ENCODE peak calls at places on chromosome 18, in ten cellular contexts. Q, Y, V, N, H, R, Z, M, L and E are unnamed samples.

GRCh38 chr18:8548186-8548585 is 61.1 kb upstream of the RAB12 start:
- DNase-seq in H (no peak), N (no peak), Q (peak), Y (no peak), V (no peak), L (no peak), Z (peak), M (no peak), R (peak), E (no peak)

GRCh38 chr18:49846718-49847470 is 33.6 kb upstream of the ACAA2 start:
- DNase-seq in N (no peak), H (no peak), Z (no peak), L (no peak), Q (no peak), V (no peak), Y (no peak), M (no peak), R (no peak), E (no peak)

GRCh38 chr18:69172046-69172445 is 228.6 kb upstream of the DOK6 start:
- DNase-seq in Y (no peak), N (no peak), Z (no peak), R (peak), L (no peak), V (no peak), Q (no peak), H (no peak), M (no peak), E (no peak)

GRCh38 chr18:60350150-60350549 is 22.4 kb downstream of the MC4R start:
- DNase-seq in N (no peak), M (no peak), Q (no peak), Z (no peak), L (no peak), Y (no peak), R (no peak), H (no peak), V (no peak), E (no peak)

GRCh38 chr18:26175481-26175880 is 41.8 kb downstream of the PSMA8 start:
- DNase-seq in H (no peak), R (no peak), L (no peak), M (no peak), V (no peak), Q (no peak), Y (no peak), Z (no peak), N (no peak), E (no peak)

GRCh38 chr18:56984731-56985130 is 162.2 kb upstream of the BOD1L2 start:
- DNase-seq in H (no peak), Z (no peak), Y (no peak), L (no peak), M (no peak), R (no peak), Q (no peak), N (no peak), V (no peak), E (peak)

GRCh38 chr18:75785175-75785574 is 357.7 kb upstream of the SMIM21 start:
- DNase-seq in L (no peak), Z (no peak), H (no peak), V (no peak), Q (no peak), Y (no peak), M (no peak), R (no peak), N (no peak), E (no peak)

GRCh38 chr18:36441872-36442271 is 144.4 kb downstream of the FHOD3 start:
- DNase-seq in Q (peak), Y (no peak), H (no peak), V (no peak), N (no peak), L (no peak), R (peak), M (no peak), Z (peak), E (no peak)

GRCh38 chr18:76056467-76057194 is 438.4 kb downstream of the ZNF516 start:
- DNase-seq in Q (no peak), Y (no peak), Z (no peak), L (no peak), H (no peak), R (no peak), V (no peak), N (no peak), M (peak), E (no peak)

GRCh38 chr18:50192903-50193795 is 1.8 kb downstream of the MYO5B start:
- DNase-seq in Y (no peak), L (no peak), V (no peak), H (no peak), Q (no peak), Z (no peak), N (no peak), M (no peak), R (no peak), E (no peak)

GRCh38 chr18:13536578-13536977 is 189.8 kb downstream of the FAM210A start:
- DNase-seq in R (no peak), N (no peak), H (no peak), L (no peak), Z (no peak), Q (no peak), V (no peak), M (no peak), Y (no peak), E (no peak)

GRCh38 chr18:61697306-61697909 is 195.4 kb downstream of the RNF152 start:
- DNase-seq in L (no peak), Q (no peak), Y (no peak), Z (no peak), R (no peak), M (no peak), V (no peak), N (no peak), H (no peak), E (no peak)

GRCh38 chr18:24761765-24762164 is 301.3 kb downstream of the HRH4 start:
- DNase-seq in V (no peak), L (no peak), R (no peak), Y (no peak), Q (no peak), M (no peak), H (no peak), Z (no peak), N (no peak), E (no peak)

GRCh38 chr18:4035521-4035920 is 419.6 kb downstream of the DLGAP1 start:
- DNase-seq in L (no peak), N (no peak), M (no peak), H (no peak), R (no peak), Q (no peak), Z (peak), Y (no peak), V (no peak), E (no peak)

GRCh38 chr18:75284566-75284965 is 74.0 kb downstream of the TSHZ1 start:
- DNase-seq in N (no peak), R (no peak), M (no peak), Y (no peak), V (no peak), Z (no peak), Q (no peak), L (no peak), H (no peak), E (no peak)

GRCh38 chr18:46377557-46377956 is 273.4 kb downstream of the HAUS1 start:
- DNase-seq in Q (no peak), H (no peak), Y (no peak), V (no peak), Z (no peak), M (no peak), N (no peak), L (no peak), R (no peak), E (no peak)

GRCh38 chr18:5600376-5601071 is 56.7 kb upstream of the EPB41L3 start:
- DNase-seq in M (no peak), N (no peak), H (no peak), Q (peak), R (peak), Z (no peak), Y (no peak), V (no peak), L (peak), E (no peak)

GRCh38 chr18:76098728-76099514 is 396.1 kb downstream of the ZNF516 start:
- DNase-seq in R (no peak), Q (no peak), Z (no peak), H (no peak), V (no peak), M (no peak), L (no peak), N (no peak), Y (no peak), E (no peak)

GRCh38 chr18:43882358-43882757 is 605.1 kb upstream of the SYT4 start:
- DNase-seq in N (peak), V (no peak), H (no peak), Q (no peak), Z (no peak), Y (peak), R (no peak), M (no peak), L (no peak), E (no peak)

GRCh38 chr18:5879479-5879882 is 15.8 kb downstream of the TMEM200C start:
- DNase-seq in L (peak), R (peak), Z (peak), V (no peak), Y (no peak), N (no peak), M (no peak), Q (no peak), H (no peak), E (no peak)

GRCh38 chr18:9013926-9014373 is 88.5 kb upstream of the NDUFV2 start:
- DNase-seq in M (no peak), Q (no peak), N (no peak), Z (no peak), L (no peak), Y (no peak), H (no peak), R (no peak), V (no peak), E (no peak)

GRCh38 chr18:8943900-8944870 is 158.3 kb upstream of the NDUFV2 start:
- DNase-seq in Q (no peak), H (no peak), M (no peak), Z (peak), V (no peak), N (no peak), Y (no peak), R (peak), L (no peak), E (no peak)

GRCh38 chr18:12838178-12838634 is 45.8 kb downstream of the PTPN2 start:
- DNase-seq in Z (peak), Y (no peak), M (peak), N (no peak), H (no peak), L (peak), V (peak), Q (peak), R (peak), E (no peak)

DNA sequence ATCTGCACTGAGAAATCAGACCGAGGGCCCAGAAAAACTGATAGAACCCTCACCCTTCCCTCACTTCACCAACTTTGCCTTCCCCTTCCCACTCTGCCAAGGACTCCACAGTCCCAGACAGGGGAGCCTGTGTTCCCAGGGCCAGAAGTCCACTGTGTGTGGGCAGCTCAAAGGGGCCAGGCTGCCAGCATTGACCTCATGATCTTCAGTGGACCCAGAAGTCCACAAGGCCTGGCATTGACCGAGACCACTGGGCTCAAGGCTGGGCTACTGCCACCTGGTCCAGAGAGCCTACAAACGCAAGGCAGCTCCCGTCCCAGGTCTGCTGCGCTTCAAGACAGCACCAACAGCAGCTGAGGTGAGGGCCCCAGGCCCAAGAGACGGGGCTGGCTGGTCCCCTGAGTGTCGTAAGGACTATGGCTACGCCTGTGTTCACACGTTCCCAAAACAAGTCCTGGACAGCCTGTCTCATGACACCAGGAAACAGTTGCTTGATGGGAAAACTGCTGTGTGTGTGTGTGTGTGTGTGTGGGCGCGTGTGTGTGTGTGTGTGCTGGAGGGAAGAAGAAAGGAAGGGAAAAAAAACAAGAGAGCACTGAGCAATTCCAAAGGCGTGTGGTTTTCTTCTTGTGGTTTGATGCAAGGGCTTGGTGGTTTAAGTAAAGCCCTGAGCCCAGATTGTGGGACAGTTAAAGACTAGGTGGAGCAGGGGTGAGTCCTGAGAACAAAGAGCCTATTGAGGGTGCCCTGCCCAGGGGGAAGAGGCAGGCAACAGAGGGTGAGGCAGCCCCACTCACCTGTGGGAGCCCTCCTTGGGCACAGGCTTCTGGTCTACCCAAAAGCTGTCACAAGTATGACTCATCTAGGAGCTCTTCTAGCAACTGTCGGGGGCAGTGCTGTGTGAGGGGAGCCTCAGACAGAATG is 46.6 kb upstream of the ZBTB7C start:
- DNase-seq in Z (peak), Q (no peak), L (peak), Y (no peak), M (no peak), N (no peak), H (peak), R (peak), V (no peak), E (no peak)
- H3K27ac ChIP-seq in Z (no peak), Q (no peak), L (no peak), Y (no peak), M (peak), N (peak), H (no peak), R (no peak), V (no peak), E (no peak)

GRCh38 chr18:58537272-58538038 is 91.4 kb downstream of the ALPK2 start:
- DNase-seq in Z (no peak), V (no peak), Y (no peak), Q (no peak), L (no peak), R (no peak), N (no peak), H (no peak), M (no peak), E (no peak)

GRCh38 chr18:58534535-58535301 is 94.2 kb downstream of the ALPK2 start:
- DNase-seq in M (no peak), L (no peak), V (no peak), N (no peak), Z (no peak), Q (no peak), R (no peak), Y (no peak), H (no peak), E (no peak)

GRCh38 chr18:58536187-58536516 is 92.7 kb downstream of the ALPK2 start:
- DNase-seq in L (no peak), N (no peak), R (no peak), H (no peak), Y (no peak), Z (no peak), V (no peak), Q (no peak), M (no peak), E (no peak)

GRCh38 chr18:58535340-58536186 is 93.3 kb downstream of the ALPK2 start:
- DNase-seq in L (peak), V (no peak), M (peak), Z (peak), Q (no peak), N (no peak), Y (no peak), H (no peak), R (peak), E (no peak)

DNA sequence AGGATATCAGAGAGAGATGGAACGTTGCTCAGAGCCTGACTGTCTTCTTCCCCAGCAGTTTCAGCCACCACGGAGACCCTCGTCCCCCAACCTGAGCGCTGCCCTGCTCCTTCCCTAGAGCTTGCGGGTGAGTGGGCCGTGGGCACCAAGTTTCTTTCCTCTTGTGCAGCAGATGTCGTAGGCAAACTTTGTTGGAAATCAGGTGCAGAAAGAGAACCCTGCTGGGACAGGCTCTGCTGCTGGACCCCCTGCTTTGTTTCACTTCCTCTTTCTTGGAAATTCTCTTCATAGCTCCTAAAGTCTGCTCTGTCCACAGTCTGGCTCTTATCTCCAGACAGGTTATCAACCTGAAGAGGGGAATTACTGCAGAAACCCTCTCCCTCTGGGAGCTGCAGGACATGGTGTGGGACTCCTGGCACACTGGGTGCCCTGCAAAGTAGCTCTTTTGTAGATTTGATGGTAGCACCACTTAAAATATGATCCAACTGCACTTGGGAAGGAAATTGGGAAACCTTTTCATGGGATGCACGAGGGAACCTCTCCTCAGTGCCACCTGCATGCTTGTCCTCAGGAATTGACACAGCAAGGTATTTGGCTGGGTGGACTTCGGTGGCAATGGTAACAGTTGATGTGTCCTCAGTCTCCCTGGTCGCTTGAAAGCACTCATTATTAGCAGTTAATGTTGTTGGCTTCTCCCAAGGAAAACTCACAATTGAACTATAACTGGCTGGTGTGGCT is 92.2 kb downstream of the ALPK2 start:
- DNase-seq in L (no peak), V (no peak), Z (no peak), H (no peak), Y (no peak), N (no peak), M (no peak), R (no peak), Q (no peak), E (no peak)
- H3K27ac ChIP-seq in L (no peak), V (no peak), Z (no peak), H (no peak), Y (peak), N (no peak), M (no peak), R (no peak), Q (no peak), E (no peak)

GRCh38 chr18:23585897-23586248 is 433 bp downstream of the NPC1 start:
- DNase-seq in R (peak), V (no peak), N (no peak), H (no peak), L (no peak), Q (no peak), Z (no peak), M (peak), Y (no peak), E (no peak)
- H3K27ac ChIP-seq in R (peak), V (peak), N (peak), H (peak), L (peak), Q (peak), Z (peak), M (peak), Y (peak), E (peak)

GRCh38 chr18:34709631-34710429 is at the start of gene DTNA:
- DNase-seq in R (peak), Z (peak), L (no peak), Q (peak), M (peak), N (no peak), H (no peak), V (no peak), Y (no peak), E (peak)
- H3K27ac ChIP-seq in R (peak), Z (peak), L (no peak), Q (peak), M (peak), N (peak), H (no peak), V (peak), Y (peak), E (peak)

GRCh38 chr18:67783215-67783946 is 266.9 kb upstream of the DSEL start:
- DNase-seq in N (no peak), H (no peak), L (no peak), Q (peak), V (no peak), M (no peak), Z (peak), R (peak), Y (no peak), E (no peak)
- H3K27ac ChIP-seq in N (no peak), H (no peak), L (no peak), Q (no peak), V (no peak), M (no peak), Z (peak), R (peak), Y (no peak), E (no peak)

DNA sequence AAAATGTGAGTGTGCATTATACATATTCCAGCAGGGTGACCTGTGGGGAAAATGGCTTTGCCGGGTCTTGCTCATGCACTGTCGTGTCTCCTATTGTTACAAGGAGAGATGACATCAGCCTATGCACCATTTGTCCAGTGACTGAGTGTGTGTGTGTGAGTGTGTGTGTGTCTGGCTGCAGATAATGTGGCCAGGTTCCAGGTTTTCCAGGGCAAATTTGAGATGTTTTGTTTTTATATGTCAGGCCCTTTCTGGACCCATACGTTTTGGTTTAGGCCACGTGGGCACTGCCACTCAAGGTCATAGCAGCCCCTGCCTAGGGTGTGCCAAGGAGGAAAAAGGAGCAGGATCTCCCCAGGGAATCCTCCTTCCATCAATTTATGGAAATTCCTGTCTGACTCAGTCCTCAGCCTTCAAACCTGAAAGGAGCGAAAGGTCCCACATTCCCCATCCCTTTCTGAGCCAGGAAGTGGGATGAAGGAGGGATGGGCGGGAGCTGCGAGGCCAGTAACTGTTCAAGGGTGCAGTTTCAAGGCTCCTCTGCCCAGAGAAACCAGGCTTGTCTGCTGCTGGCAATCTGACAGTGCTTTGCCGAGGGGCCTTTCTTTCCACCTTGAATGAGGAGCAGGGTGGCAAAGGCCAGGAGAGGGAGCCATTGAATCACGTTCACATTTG is 93.0 kb upstream of the SMAD2 start:
- DNase-seq in Q (peak), L (no peak), H (no peak), Y (peak), V (peak), R (peak), N (peak), M (peak), Z (peak), E (no peak)
- H3K27ac ChIP-seq in Q (peak), L (no peak), H (no peak), Y (no peak), V (no peak), R (no peak), N (no peak), M (no peak), Z (no peak), E (no peak)

GRCh38 chr18:11578799-11579198 is 30.6 kb upstream of the SLC35G4 start:
- DNase-seq in R (no peak), H (no peak), N (no peak), Q (no peak), L (no peak), M (no peak), Y (no peak), Z (no peak), V (no peak), E (no peak)
- H3K27ac ChIP-seq in R (no peak), H (no peak), N (no peak), Q (no peak), L (no peak), M (no peak), Y (no peak), Z (no peak), V (no peak), E (no peak)

DNA sequence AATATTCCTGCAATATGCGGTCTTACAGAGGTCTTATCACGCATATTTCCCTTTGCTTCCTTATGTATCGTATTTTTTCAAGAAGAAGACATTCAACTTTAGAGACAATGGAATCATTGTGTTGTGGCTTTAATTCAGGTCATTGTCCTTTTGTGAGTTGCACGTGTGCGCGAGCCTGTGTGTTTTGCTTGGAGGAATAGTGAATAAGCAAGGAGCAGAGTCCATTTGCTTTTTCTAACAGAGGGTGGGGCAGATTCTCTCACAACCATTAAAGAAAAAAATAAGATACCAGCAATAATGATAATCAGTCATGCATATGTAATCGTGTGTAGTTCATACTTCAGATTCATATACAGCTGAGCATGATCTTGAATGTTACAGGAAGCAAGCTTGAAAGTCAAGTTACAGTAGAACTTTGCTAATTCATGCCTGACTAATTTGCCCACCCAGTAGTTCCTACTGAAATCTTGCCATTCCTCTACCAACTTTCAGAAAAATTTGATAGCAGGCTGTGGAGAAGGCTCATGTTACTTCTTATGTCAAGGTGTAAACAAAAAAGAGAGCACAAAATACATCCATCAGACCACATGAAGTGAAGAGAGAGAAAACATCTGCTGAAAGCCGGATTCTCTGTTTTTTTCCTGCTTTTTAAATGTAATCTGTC is 243.7 kb downstream of the NEDD4L start:
- DNase-seq in L (no peak), Z (peak), Y (no peak), V (no peak), Q (no peak), R (no peak), H (no peak), N (no peak), M (no peak), E (no peak)
- H3K27ac ChIP-seq in L (no peak), Z (no peak), Y (peak), V (peak), Q (no peak), R (no peak), H (no peak), N (peak), M (no peak), E (no peak)